ENCODE peak calls at places on chromosomes 12 and 14, in four cellular contexts. One of them, this sample, is unnamed.

GRCh38 chr14:52910597-52910996 is 40.3 kb downstream of the FERMT2 start:
- DNase-seq in upper lobe of left lung: no peak
- DNase-seq in transverse colon: no peak
- DNase-seq in esophagus muscularis mucosa: no peak
- DNase-seq in this sample: no peak

GRCh38 chr12:89542912-89543592 is 17.2 kb upstream of the POC1B start:
- DNase-seq in transverse colon: peak
- DNase-seq in upper lobe of left lung: peak
- DNase-seq in esophagus muscularis mucosa: peak
- DNase-seq in this sample: peak

GRCh38 chr14:75427126-75427481 is 718 bp upstream of the JDP2 start:
- DNase-seq in transverse colon: peak
- DNase-seq in upper lobe of left lung: peak
- DNase-seq in esophagus muscularis mucosa: no peak
- DNase-seq in this sample: no peak

GRCh38 chr14:88477513-88478250 is 77.1 kb downstream of the PTPN21 start:
- DNase-seq in esophagus muscularis mucosa: peak
- DNase-seq in transverse colon: no peak
- DNase-seq in upper lobe of left lung: no peak
- DNase-seq in this sample: no peak

GRCh38 chr12:105967038-105967776 is 171.5 kb downstream of the NUAK1 start:
- DNase-seq in transverse colon: no peak
- DNase-seq in esophagus muscularis mucosa: no peak
- DNase-seq in upper lobe of left lung: no peak
- DNase-seq in this sample: no peak

GRCh38 chr12:20508962-20509361 is 140.6 kb downstream of the PDE3A start:
- DNase-seq in transverse colon: no peak
- DNase-seq in upper lobe of left lung: no peak
- DNase-seq in esophagus muscularis mucosa: no peak
- DNase-seq in this sample: no peak

GRCh38 chr14:104395941-104396681 is 183.5 kb upstream of the C14orf180 start:
- DNase-seq in esophagus muscularis mucosa: peak
- DNase-seq in transverse colon: no peak
- DNase-seq in upper lobe of left lung: peak
- DNase-seq in this sample: no peak

GRCh38 chr12:75657866-75658265 is 146.5 kb upstream of the KRR1 start:
- DNase-seq in upper lobe of left lung: no peak
- DNase-seq in esophagus muscularis mucosa: no peak
- DNase-seq in transverse colon: no peak
- DNase-seq in this sample: no peak

GRCh38 chr14:62081012-62081612 is 318.9 kb downstream of the SNAPC1 start:
- DNase-seq in transverse colon: peak
- DNase-seq in esophagus muscularis mucosa: no peak
- DNase-seq in upper lobe of left lung: no peak
- DNase-seq in this sample: no peak

GRCh38 chr14:62077676-62078261 is 315.5 kb downstream of the SNAPC1 start:
- DNase-seq in esophagus muscularis mucosa: no peak
- DNase-seq in upper lobe of left lung: no peak
- DNase-seq in transverse colon: no peak
- DNase-seq in this sample: no peak

GRCh38 chr14:62079035-62079434 is 316.8 kb downstream of the SNAPC1 start:
- DNase-seq in transverse colon: no peak
- DNase-seq in upper lobe of left lung: no peak
- DNase-seq in esophagus muscularis mucosa: no peak
- DNase-seq in this sample: no peak

GRCh38 chr14:62076368-62076767 is 314.1 kb downstream of the SNAPC1 start:
- DNase-seq in upper lobe of left lung: no peak
- DNase-seq in esophagus muscularis mucosa: no peak
- DNase-seq in transverse colon: no peak
- DNase-seq in this sample: no peak

DNA sequence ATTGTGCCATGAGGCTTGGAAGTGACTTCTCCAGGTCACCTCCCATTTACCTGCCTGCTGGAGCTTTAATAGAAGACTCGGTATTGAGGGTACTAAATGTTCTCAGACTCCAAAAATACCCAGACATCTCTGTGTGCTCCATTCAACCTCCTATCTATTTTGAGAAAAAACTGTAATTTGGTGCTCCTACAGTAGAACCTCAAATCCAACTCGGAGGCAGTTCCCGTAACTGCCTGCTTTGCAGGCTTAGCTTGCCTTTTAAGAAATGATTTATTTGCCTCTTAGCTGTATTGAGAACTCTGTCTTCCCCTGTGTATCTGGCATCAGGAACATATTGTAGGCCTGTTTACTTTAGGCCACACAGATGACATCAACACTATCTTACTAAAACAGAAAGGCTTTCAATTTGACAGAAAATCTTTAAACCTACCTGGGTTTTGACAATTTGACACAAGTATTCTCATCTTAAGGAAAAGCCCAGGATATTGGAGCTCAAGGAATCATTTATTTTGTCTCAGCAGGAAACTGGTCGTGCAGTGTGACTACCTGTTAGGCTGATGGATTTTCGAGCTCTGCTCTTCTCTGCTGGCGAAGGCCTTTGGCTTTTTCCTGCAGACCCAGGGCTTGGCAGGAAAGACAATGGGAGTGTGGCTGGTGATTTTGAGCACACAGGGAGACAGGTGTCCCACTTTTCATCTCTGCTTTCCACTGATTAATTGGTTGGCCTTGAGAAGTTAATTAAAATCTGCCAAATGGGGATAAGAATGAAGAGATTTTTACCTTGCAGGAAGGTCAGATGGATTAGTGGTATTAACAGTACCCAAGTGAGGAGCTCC is 314.8 kb downstream of the SNAPC1 start:
- DNase-seq in transverse colon: no peak
- DNase-seq in upper lobe of left lung: no peak
- DNase-seq in esophagus muscularis mucosa: no peak
- DNase-seq in this sample: no peak
- TF ChIP-seq POLR2AphosphoS5 in transverse colon: no peak
- TF ChIP-seq POLR2AphosphoS5 in upper lobe of left lung: no peak
- TF ChIP-seq POLR2AphosphoS5 in esophagus muscularis mucosa: no peak
- TF ChIP-seq POLR2AphosphoS5 in this sample: no peak

DNA sequence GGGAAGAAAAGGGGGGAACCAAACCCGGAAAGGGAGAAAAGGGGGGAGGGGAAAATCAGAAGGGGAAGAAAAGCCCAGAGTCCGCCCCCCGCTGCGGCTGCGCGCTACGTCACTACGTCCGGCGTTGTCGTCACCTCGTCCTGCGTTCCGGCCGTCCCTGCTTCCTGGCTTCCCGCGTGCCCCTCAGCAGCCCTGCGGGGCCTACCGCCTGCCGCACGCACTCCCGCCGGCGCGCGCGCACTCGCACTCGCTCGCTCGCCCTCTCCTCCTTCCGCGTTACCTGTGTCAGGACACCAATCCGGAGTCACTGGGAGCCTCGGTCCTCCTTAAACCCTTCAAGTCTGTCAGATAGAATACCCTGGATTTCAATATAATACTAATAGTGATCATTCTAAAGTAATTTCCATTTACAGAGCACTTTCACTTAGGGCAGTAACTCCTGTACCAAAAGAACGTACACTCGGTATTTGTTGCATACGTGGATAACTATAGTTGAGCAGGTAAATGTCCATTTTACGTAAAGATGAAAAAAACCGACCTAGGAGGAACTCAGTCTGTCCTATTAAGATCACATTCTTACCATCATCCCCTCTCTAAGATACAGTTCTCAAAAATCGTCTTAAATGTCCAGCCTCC is at the start of gene R3HDM2:
- DNase-seq in upper lobe of left lung: peak
- DNase-seq in transverse colon: peak
- DNase-seq in esophagus muscularis mucosa: peak
- DNase-seq in this sample: peak
- TF ChIP-seq POLR2A in upper lobe of left lung: peak
- TF ChIP-seq POLR2A in transverse colon: peak
- TF ChIP-seq POLR2A in esophagus muscularis mucosa: peak
- TF ChIP-seq POLR2A in this sample: peak

GRCh38 chr14:32703246-32703645 is 235.4 kb upstream of the NPAS3 start:
- DNase-seq in esophagus muscularis mucosa: no peak
- DNase-seq in transverse colon: no peak
- DNase-seq in upper lobe of left lung: no peak
- DNase-seq in this sample: no peak
- TF ChIP-seq POLR2AphosphoS5 in esophagus muscularis mucosa: no peak
- TF ChIP-seq POLR2AphosphoS5 in transverse colon: peak
- TF ChIP-seq POLR2AphosphoS5 in upper lobe of left lung: no peak
- TF ChIP-seq POLR2AphosphoS5 in this sample: no peak

DNA sequence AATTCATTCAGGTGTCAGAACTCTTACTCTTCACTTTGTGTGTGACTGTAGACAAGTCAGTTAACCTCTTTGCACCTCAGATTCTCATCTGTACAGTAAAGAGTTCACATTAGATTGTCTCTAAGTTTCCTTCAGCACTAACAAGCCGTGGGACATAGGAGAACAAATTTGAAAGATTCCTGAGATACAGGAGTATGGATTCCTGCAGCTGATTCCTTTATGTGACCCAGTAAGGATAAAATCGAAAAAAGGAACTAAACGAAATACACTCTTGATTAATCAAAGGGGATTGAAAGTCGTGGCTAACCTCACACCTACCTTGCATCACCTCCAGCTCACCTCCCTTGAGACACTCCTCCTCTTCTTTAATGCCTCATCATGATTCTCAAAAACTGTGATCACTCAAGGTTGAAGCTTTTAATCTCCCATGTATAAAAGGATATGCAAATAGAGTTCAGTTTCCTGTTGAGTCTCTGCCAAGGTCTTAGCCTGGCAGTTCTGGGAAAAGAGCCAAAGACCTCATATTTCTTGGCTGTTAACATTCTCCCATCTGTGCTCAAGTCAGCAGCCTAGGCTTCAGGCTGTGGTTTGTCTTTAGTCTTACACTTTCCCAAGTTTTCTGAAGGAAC is 156.6 kb downstream of the DAD1 start:
- DNase-seq in esophagus muscularis mucosa: no peak
- DNase-seq in transverse colon: peak
- DNase-seq in upper lobe of left lung: peak
- DNase-seq in this sample: no peak
- TF ChIP-seq POLR2A in esophagus muscularis mucosa: no peak
- TF ChIP-seq POLR2A in transverse colon: no peak
- TF ChIP-seq POLR2A in upper lobe of left lung: no peak
- TF ChIP-seq POLR2A in this sample: no peak

DNA sequence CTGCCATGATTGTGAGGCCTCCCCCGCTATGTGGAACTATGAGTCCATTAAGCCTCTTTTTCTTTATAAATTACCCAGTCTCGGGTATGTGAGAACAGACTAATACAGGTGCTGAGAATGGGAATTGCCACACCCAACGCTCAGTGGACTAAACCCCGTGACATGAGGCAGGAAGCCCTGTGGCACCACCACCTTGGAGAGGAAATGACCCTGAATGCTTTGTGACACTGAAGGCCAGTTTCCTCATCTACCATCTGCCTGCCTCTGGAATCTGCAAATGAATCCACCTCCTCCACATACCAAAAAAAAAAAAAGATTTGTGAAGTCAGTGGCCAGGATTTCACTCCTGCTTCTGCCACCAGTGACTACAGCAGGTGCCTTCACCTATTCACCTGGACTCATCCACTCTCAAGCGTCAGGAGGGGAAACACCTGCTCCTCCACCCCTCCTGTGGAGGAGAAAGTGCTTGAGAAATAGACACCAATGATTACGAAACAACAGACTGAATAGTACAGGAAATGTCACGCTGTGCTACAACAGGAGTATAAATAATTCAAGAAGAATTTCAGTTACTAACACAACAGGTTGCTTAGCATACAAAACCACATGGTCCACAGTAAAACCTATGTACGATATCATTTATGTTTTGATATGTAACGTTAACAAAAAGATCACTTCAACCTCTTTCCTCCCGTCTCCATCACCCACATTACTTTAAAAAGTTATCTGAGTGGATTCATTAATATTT is 41.4 kb downstream of the NT5DC3 start:
- DNase-seq in transverse colon: peak
- DNase-seq in esophagus muscularis mucosa: no peak
- DNase-seq in upper lobe of left lung: peak
- DNase-seq in this sample: no peak
- TF ChIP-seq POLR2AphosphoS5 in transverse colon: no peak
- TF ChIP-seq POLR2AphosphoS5 in esophagus muscularis mucosa: peak
- TF ChIP-seq POLR2AphosphoS5 in upper lobe of left lung: peak
- TF ChIP-seq POLR2AphosphoS5 in this sample: no peak

GRCh38 chr12:49130151-49131050 is 794 bp downstream of the TUBA1B start:
- DNase-seq in upper lobe of left lung: peak
- DNase-seq in transverse colon: peak
- DNase-seq in esophagus muscularis mucosa: peak
- DNase-seq in this sample: peak
- TF ChIP-seq POLR2A in upper lobe of left lung: no peak
- TF ChIP-seq POLR2A in transverse colon: peak
- TF ChIP-seq POLR2A in esophagus muscularis mucosa: peak
- TF ChIP-seq POLR2A in this sample: peak

GRCh38 chr12:121283841-121284240 is 12.7 kb downstream of the CAMKK2 start:
- DNase-seq in esophagus muscularis mucosa: no peak
- DNase-seq in transverse colon: no peak
- DNase-seq in upper lobe of left lung: no peak
- DNase-seq in this sample: no peak
- TF ChIP-seq POLR2AphosphoS5 in esophagus muscularis mucosa: no peak
- TF ChIP-seq POLR2AphosphoS5 in transverse colon: no peak
- TF ChIP-seq POLR2AphosphoS5 in upper lobe of left lung: no peak
- TF ChIP-seq POLR2AphosphoS5 in this sample: no peak

This sample was measured in GM12891.